ENCODE peak calls at places on chromosome 9, in eight cellular contexts. P is BE2C, U is endodermal cell, L is heart left ventricle, B is body of pancreas, G is stomach, H is upper lobe of right lung, K is GM23338. V is an unnamed sample.
A peak's percentile ranks its signal among the peaks of the same experiment; 100 is the strongest.

GRCh38 chr9:137463931-137464290 is 4.8 kb upstream of the NSMF start:
- DNase-seq in P (no peak), U (no peak), L (no peak), B (no peak), G (no peak), H (peak; percentile 60), K (no peak), V (no peak)

GRCh38 chr9:93124793-93125192 is 9.3 kb downstream of the NINJ1 start:
- DNase-seq in P (no peak), U (peak; percentile 30), L (no peak), B (peak; percentile 10), G (no peak), H (peak; percentile 63), K (no peak), V (peak; percentile 41)

GRCh38 chr9:129781991-129782390 is 21.0 kb upstream of the TOR1B start:
- DNase-seq in P (no peak), U (no peak), L (no peak), B (no peak), G (no peak), H (no peak), K (no peak), V (no peak)

GRCh38 chr9:130183133-130183762 is 11.0 kb downstream of the NCS1 start:
- DNase-seq in P (no peak), U (peak; percentile 76), L (no peak), B (peak; percentile 71), G (no peak), H (no peak), K (peak; percentile 50), V (no peak)

GRCh38 chr9:96619109-96619435 is 571 bp downstream of the CDC14B start:
- DNase-seq in P (no peak), U (peak; percentile 59), L (peak; percentile 16), B (peak; percentile 17), G (no peak), H (no peak), K (no peak), V (no peak)

GRCh38 chr9:118674942-118675341 is 694.3 kb downstream of the BRINP1 start:
- DNase-seq in P (no peak), U (no peak), L (no peak), B (no peak), G (no peak), H (no peak), K (no peak), V (no peak)

GRCh38 chr9:79684711-79685575 is 113.2 kb downstream of the TLE4 start:
- DNase-seq in P (no peak), U (no peak), L (no peak), B (no peak), G (no peak), H (no peak), K (no peak), V (no peak)

GRCh38 chr9:135381911-135382310 is 97.7 kb upstream of the PPP1R26 start:
- DNase-seq in P (no peak), U (no peak), L (no peak), B (no peak), G (no peak), H (no peak), K (no peak), V (no peak)

GRCh38 chr9:131125038-131125287 is 423 bp upstream of the NUP214 start:
- DNase-seq in P (no peak), U (no peak), L (no peak), B (no peak), G (no peak), H (no peak), K (peak; percentile 18), V (no peak)

GRCh38 chr9:101737705-101738565 is 512 bp downstream of the GRIN3A start:
- DNase-seq in P (peak; percentile 32), U (peak; percentile 84), L (no peak), B (peak; percentile 10), G (no peak), H (peak; percentile 61), K (peak; percentile 67), V (peak; percentile 30)

GRCh38 chr9:137461663-137462395 is 2.7 kb upstream of the NSMF start:
- DNase-seq in P (peak; percentile 23), U (peak; percentile 97), L (no peak), B (peak; percentile 38), G (peak; percentile 66), H (peak; percentile 83), K (peak; percentile 92), V (peak; percentile 78)

GRCh38 chr9:21210311-21210710 is 3.4 kb upstream of the IFNA10 start:
- DNase-seq in P (no peak), U (no peak), L (no peak), B (no peak), G (no peak), H (no peak), K (no peak), V (no peak)

GRCh38 chr9:22645893-22646292 is 199.3 kb downstream of the DMRTA1 start:
- DNase-seq in P (no peak), U (no peak), L (no peak), B (no peak), G (no peak), H (no peak), K (no peak), V (no peak)

GRCh38 chr9:91949946-91950664 is at the start of gene ROR2:
- DNase-seq in P (peak; percentile 90), U (peak; percentile 94), L (no peak), B (peak; percentile 53), G (peak; percentile 84), H (peak; percentile 77), K (peak; percentile 91), V (peak; percentile 66)

GRCh38 chr9:97312101-97312500 is 4.6 kb downstream of the CCDC180 start:
- DNase-seq in P (no peak), U (no peak), L (no peak), B (no peak), G (no peak), H (peak; percentile 60), K (no peak), V (no peak)

GRCh38 chr9:136439550-136440408 is at the start of gene INPP5E:
- DNase-seq in P (peak; percentile 83), U (peak; percentile 94), L (peak; percentile 77), B (peak; percentile 72), G (peak; percentile 82), H (peak; percentile 89), K (peak; percentile 87), V (peak; percentile 80)

GRCh38 chr9:108933231-108933630 is 693 bp downstream of the ELP1 start:
- DNase-seq in P (no peak), U (no peak), L (no peak), B (no peak), G (no peak), H (no peak), K (no peak), V (no peak)

GRCh38 chr9:27184556-27185351 is 75.7 kb downstream of the TEK start:
- DNase-seq in P (no peak), U (no peak), L (peak; percentile 23), B (peak; percentile 57), G (peak; percentile 36), H (no peak), K (no peak), V (no peak)

GRCh38 chr9:137306546-137307254 is 4.6 kb upstream of the NRARP start:
- DNase-seq in P (peak; percentile 9), U (peak; percentile 49), L (peak; percentile 42), B (peak; percentile 75), G (no peak), H (peak; percentile 63), K (no peak), V (peak; percentile 43)

GRCh38 chr9:77386187-77386586 is 208.9 kb downstream of the VPS13A start:
- DNase-seq in P (no peak), U (no peak), L (no peak), B (no peak), G (no peak), H (no peak), K (no peak), V (no peak)
- TF ChIP-seq CTCF in P (no peak), U (no peak), L (no peak), B (no peak), G (no peak), H (no peak), K (no peak), V (no peak)

GRCh38 chr9:35708146-35708545 is 18.4 kb upstream of the TPM2 start:
- DNase-seq in P (no peak), U (no peak), L (no peak), B (no peak), G (no peak), H (no peak), K (no peak), V (no peak)
- H3K36me3 ChIP-seq in P (peaks cover 88% of the 10 kb centered on the region), U (peaks cover 90% of the 10 kb centered on the region), L (peaks cover 100% of the 10 kb centered on the region), B (peaks cover 41% of the 10 kb centered on the region), G (peaks cover 100% of the 10 kb centered on the region), H (peaks cover 100% of the 10 kb centered on the region), K (peaks cover 28% of the 10 kb centered on the region), V (peaks cover 100% of the 10 kb centered on the region)

GRCh38 chr9:5897851-5898250 is 7.2 kb downstream of the MLANA start:
- DNase-seq in P (no peak), U (no peak), L (no peak), B (no peak), G (no peak), H (no peak), K (no peak), V (no peak)

GRCh38 chr9:5896863-5897262 is 6.2 kb downstream of the MLANA start:
- DNase-seq in P (no peak), U (no peak), L (no peak), B (no peak), G (no peak), H (no peak), K (no peak), V (no peak)

GRCh38 chr9:5900622-5901021 is 9.9 kb downstream of the MLANA start:
- DNase-seq in P (no peak), U (no peak), L (no peak), B (no peak), G (no peak), H (no peak), K (no peak), V (no peak)

GRCh38 chr9:5902377-5902776 is 11.7 kb downstream of the MLANA start:
- DNase-seq in P (no peak), U (no peak), L (no peak), B (no peak), G (no peak), H (no peak), K (no peak), V (no peak)

DNA sequence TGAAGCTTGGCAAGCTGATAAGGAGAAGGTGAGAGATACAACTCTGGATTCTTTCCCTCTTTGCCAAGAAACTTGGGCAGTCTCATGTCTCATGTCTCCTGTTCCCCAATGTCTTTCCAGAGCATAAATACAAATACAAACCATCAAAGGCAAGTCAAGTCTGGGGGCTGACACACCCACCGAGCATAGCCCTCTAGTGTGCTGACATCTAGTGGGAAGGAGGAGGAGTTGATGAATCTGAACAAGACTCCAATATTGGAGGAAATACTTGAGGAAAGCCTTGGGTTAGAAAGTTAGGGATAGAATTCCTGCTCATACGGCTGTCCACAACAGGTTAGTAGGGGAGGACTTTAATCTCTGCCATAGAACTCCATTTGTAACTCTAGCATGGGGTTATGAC is 8.6 kb downstream of the MLANA start:
- DNase-seq in P (no peak), U (no peak), L (no peak), B (no peak), G (no peak), H (no peak), K (peak; percentile 44), V (no peak)
- TF ChIP-seq CTCF in P (peak; percentile 48), U (peak; percentile 68), L (no peak), B (no peak), G (no peak), H (peak; percentile 14), K (peak; percentile 74), V (no peak)

GRCh38 chr9:104854613-104855012 is 73.3 kb downstream of the ABCA1 start:
- DNase-seq in P (no peak), U (no peak), L (no peak), B (no peak), G (no peak), H (no peak), K (no peak), V (no peak)
- H3K36me3 ChIP-seq in P (no peaks in the 10 kb centered on the region), U (peaks cover 89% of the 10 kb centered on the region), L (peaks cover 62% of the 10 kb centered on the region), B (no peaks in the 10 kb centered on the region), G (peaks cover 75% of the 10 kb centered on the region), H (peaks cover 35% of the 10 kb centered on the region), K (no peaks in the 10 kb centered on the region), V (peaks cover 58% of the 10 kb centered on the region)

GRCh38 chr9:32395483-32396216 is 11.2 kb downstream of the ACO1 start:
- DNase-seq in P (no peak), U (no peak), L (peak; percentile 49), B (peak; percentile 41), G (no peak), H (no peak), K (peak; percentile 40), V (no peak)
- TF ChIP-seq CTCF in P (no peak), U (peak; percentile 47), L (no peak), B (no peak), G (no peak), H (peak; percentile 11), K (peak; percentile 53), V (no peak)

V was measured in lower lobe of right lung.